ENCODE peak calls at places on chromosomes 7 and 10, in six cellular contexts. Y, K, J, I, L and X are unnamed samples.

GRCh38 chr7:92834661-92835139 is 1.7 kb downstream of the CDK6 start:
- DNase-seq in L (peak), I (peak), J (peak), Y (no peak), K (peak), X (no peak)

GRCh38 chr10:98248018-98248417 is 20.0 kb downstream of the LOXL4 start:
- DNase-seq in I (no peak), Y (no peak), K (no peak), L (no peak), J (no peak), X (no peak)

GRCh38 chr10:84059526-84059925 is 79.8 kb upstream of the GHITM start:
- DNase-seq in I (no peak), J (no peak), K (no peak), Y (no peak), L (no peak), X (no peak)

GRCh38 chr7:155694846-155695245 is 50.4 kb downstream of the RBM33 start:
- DNase-seq in L (no peak), Y (no peak), J (no peak), K (no peak), I (no peak), X (no peak)

GRCh38 chr7:11714205-11714604 is 117.8 kb downstream of the THSD7A start:
- DNase-seq in I (no peak), J (no peak), L (no peak), Y (no peak), K (no peak), X (no peak)

GRCh38 chr10:70461397-70462348 is 16.9 kb upstream of the PALD1 start:
- DNase-seq in J (no peak), K (peak), Y (no peak), L (no peak), I (peak), X (peak)

GRCh38 chr7:151383638-151384351 is 26.0 kb downstream of the WDR86 start:
- DNase-seq in I (no peak), K (no peak), Y (no peak), J (peak), L (no peak), X (peak)

GRCh38 chr10:102916173-102916572 is 1.9 kb upstream of the CNNM2 start:
- DNase-seq in K (no peak), J (no peak), Y (no peak), L (no peak), I (no peak), X (no peak)

GRCh38 chr7:146922777-146923176 is 806.2 kb downstream of the CNTNAP2 start:
- DNase-seq in J (no peak), L (no peak), Y (no peak), I (no peak), K (no peak), X (no peak)

GRCh38 chr10:92290076-92290836 is 622 bp downstream of the CPEB3 start:
- DNase-seq in Y (peak), J (peak), L (no peak), I (peak), K (peak), X (no peak)

GRCh38 chr10:60827791-60828488 is 49.7 kb downstream of the CDK1 start:
- DNase-seq in L (no peak), I (no peak), Y (no peak), J (no peak), K (no peak), X (no peak)

GRCh38 chr10:129244298-129244697 is 222.7 kb upstream of the MGMT start:
- DNase-seq in J (no peak), Y (no peak), L (no peak), K (no peak), I (no peak), X (no peak)

GRCh38 chr7:107262857-107263256 is 94.1 kb downstream of the HBP1 start:
- DNase-seq in K (no peak), I (no peak), L (no peak), J (no peak), Y (no peak), X (no peak)

GRCh38 chr10:81036257-81036656 is 498.6 kb downstream of the SH2D4B start:
- DNase-seq in K (no peak), J (no peak), L (no peak), I (no peak), Y (no peak), X (no peak)

GRCh38 chr7:11960621-11961020 is 128.6 kb upstream of the THSD7A start:
- DNase-seq in K (no peak), Y (no peak), J (no peak), I (no peak), L (no peak), X (no peak)

GRCh38 chr10:91247360-91248111 is 27.1 kb downstream of the PCGF5 start:
- DNase-seq in L (no peak), I (no peak), J (no peak), Y (no peak), K (no peak), X (no peak)

GRCh38 chr7:29955799-29956476 is 33.7 kb downstream of the SCRN1 start:
- DNase-seq in Y (no peak), L (no peak), K (peak), J (no peak), I (no peak), X (peak)